ENCODE peak calls at places on chromosomes 13 and 19, in nine cellular contexts. G is GM23338, Q is H1, H is SK-N-MC, P is upper lobe of left lung, F is SK-N-SH, C is sigmoid colon, O is stomach, I is breast epithelium. Y is an unnamed sample. For H3K36me3, the result is how much of the 10 kb centered on the place peaks cover.

GRCh38 chr13:105820415-105820814 is 715.0 kb downstream of the EFNB2 start:
- DNase-seq in I (no peak), P (no peak), Q (no peak), G (no peak), H (no peak), C (no peak), O (no peak), F (no peak), Y (no peak)

GRCh38 chr19:33022472-33023116 is 42.1 kb downstream of the RHPN2 start:
- DNase-seq in I (peak), H (no peak), O (no peak), P (no peak), Q (peak), C (no peak), G (peak), F (no peak), Y (no peak)

GRCh38 chr13:24618219-24618955 is 61.8 kb upstream of the ATP12A start:
- DNase-seq in F (no peak), G (no peak), I (no peak), Q (no peak), H (no peak), O (peak), C (no peak), P (peak), Y (no peak)

GRCh38 chr13:101690871-101691270 is 238.4 kb downstream of the ITGBL1 start:
- DNase-seq in Q (no peak), I (no peak), G (no peak), H (no peak), F (no peak), C (no peak), O (no peak), P (no peak), Y (no peak)

GRCh38 chr19:10112895-10113591 is 1.6 kb downstream of the P2RY11 start:
- DNase-seq in H (no peak), O (peak), I (no peak), Q (no peak), G (peak), C (no peak), F (peak), P (peak), Y (no peak)

GRCh38 chr19:34382471-34382870 is 17.5 kb downstream of the GPI start:
- DNase-seq in C (no peak), G (no peak), Q (no peak), P (no peak), O (no peak), H (no peak), I (no peak), F (no peak), Y (no peak)

GRCh38 chr19:4914736-4915501 is 5.6 kb downstream of the UHRF1 start:
- DNase-seq in H (no peak), C (no peak), I (no peak), F (no peak), P (no peak), Q (no peak), G (no peak), O (peak), Y (peak)

GRCh38 chr19:7292950-7293794 is 1.0 kb downstream of the INSR start:
- DNase-seq in P (peak), F (peak), O (peak), C (peak), I (peak), Q (no peak), G (peak), H (no peak), Y (peak)

GRCh38 chr13:70613295-70613694 is 505.0 kb upstream of the KLHL1 start:
- DNase-seq in C (no peak), Q (no peak), P (no peak), F (peak), O (no peak), I (no peak), H (no peak), G (peak), Y (no peak)

GRCh38 chr13:26483546-26483945 is 73.9 kb upstream of the WASF3 start:
- DNase-seq in H (no peak), I (no peak), F (no peak), P (no peak), G (no peak), C (peak), Q (no peak), O (no peak), Y (no peak)

GRCh38 chr19:33286899-33287298 is 15.4 kb downstream of the CEBPA start:
- DNase-seq in O (no peak), H (no peak), Q (no peak), P (no peak), F (no peak), I (no peak), G (no peak), C (no peak), Y (no peak)

GRCh38 chr19:3178973-3179738 is 587 bp downstream of the S1PR4 start:
- DNase-seq in I (no peak), O (no peak), G (no peak), F (no peak), C (no peak), P (peak), H (no peak), Q (no peak), Y (no peak)

GRCh38 chr19:11420894-11421606 is 1.9 kb upstream of the RGL3 start:
- DNase-seq in O (no peak), C (no peak), H (no peak), P (no peak), F (no peak), G (peak), I (no peak), Q (no peak), Y (no peak)

GRCh38 chr19:821976-822773 is 420 bp upstream of the PLPPR3 start:
- DNase-seq in G (peak), I (no peak), P (peak), C (no peak), O (no peak), Q (no peak), H (no peak), F (peak), Y (no peak)

GRCh38 chr13:34748078-34748477 is 194.0 kb upstream of the NBEA start:
- DNase-seq in O (no peak), C (no peak), F (no peak), I (no peak), Q (no peak), G (no peak), P (no peak), H (no peak), Y (peak)

GRCh38 chr19:35307990-35308389 is 16.0 kb downstream of the MAG start:
- DNase-seq in G (no peak), H (no peak), C (no peak), P (no peak), Q (no peak), F (no peak), I (no peak), O (no peak), Y (no peak)

GRCh38 chr13:55038230-55038629 is 2009.6 kb downstream of the OLFM4 start:
- DNase-seq in Q (no peak), G (no peak), P (no peak), F (no peak), I (no peak), C (no peak), O (no peak), H (no peak), Y (no peak)

GRCh38 chr13:34114581-34114980 is 296.6 kb downstream of the RFC3 start:
- DNase-seq in G (no peak), C (no peak), I (no peak), O (no peak), H (no peak), Q (no peak), P (no peak), F (no peak), Y (no peak)

GRCh38 chr13:40640845-40641458 is 25.5 kb downstream of the FOXO1 start:
- DNase-seq in F (no peak), I (no peak), Q (no peak), O (no peak), P (no peak), H (no peak), C (no peak), G (no peak), Y (no peak)

GRCh38 chr13:31943591-31943990 is 88.0 kb upstream of the FRY start:
- DNase-seq in P (no peak), C (no peak), Q (no peak), O (no peak), I (no peak), G (no peak), H (no peak), F (no peak), Y (no peak)

GRCh38 chr19:56111601-56112312 is 9.3 kb downstream of the ZNF787 start:
- DNase-seq in G (peak), F (peak), I (no peak), C (peak), P (peak), H (no peak), O (peak), Q (no peak), Y (no peak)

GRCh38 chr19:47714339-47714738 is 1.1 kb downstream of the EHD2 start:
- DNase-seq in P (no peak), Q (no peak), I (no peak), O (no peak), C (no peak), H (no peak), F (no peak), G (no peak), Y (no peak)

GRCh38 chr13:103852036-103852435 is 785.8 kb upstream of the SLC10A2 start:
- DNase-seq in H (no peak), Q (no peak), F (no peak), C (no peak), I (no peak), P (no peak), G (no peak), O (no peak), Y (no peak)

GRCh38 chr13:23715762-23716235 is 145.6 kb downstream of the TNFRSF19 start:
- DNase-seq in C (no peak), P (no peak), G (peak), H (no peak), Q (no peak), O (peak), F (no peak), I (no peak), Y (no peak)

GRCh38 chr13:102847272-102848234 is 1.7 kb downstream of the ERCC5 start:
- DNase-seq in C (no peak), Q (no peak), F (peak), I (no peak), H (peak), O (no peak), G (peak), P (no peak), Y (no peak)

GRCh38 chr19:3618811-3619630 is 7.6 kb downstream of the CACTIN start:
- DNase-seq in F (no peak), O (no peak), I (no peak), P (no peak), C (no peak), H (no peak), Q (no peak), G (no peak), Y (no peak)

GRCh38 chr13:52447354-52447753 is 3.1 kb downstream of the VPS36 start:
- DNase-seq in I (no peak), H (no peak), P (no peak), C (no peak), O (no peak), Q (no peak), F (no peak), G (no peak), Y (no peak)

GRCh38 chr13:107121793-107122192 is 553.9 kb upstream of the ARGLU1 start:
- DNase-seq in F (no peak), C (no peak), P (no peak), H (no peak), G (no peak), I (no peak), Q (no peak), O (no peak), Y (no peak)

GRCh38 chr19:13505761-13506549 is at the start of gene CACNA1A:
- DNase-seq in G (peak), O (no peak), Q (no peak), C (no peak), I (no peak), P (peak), F (peak), H (no peak), Y (no peak)

GRCh38 chr19:34365463-34366401 is 736 bp downstream of the GPI start:
- DNase-seq in I (no peak), Q (no peak), G (peak), C (peak), H (no peak), P (peak), O (peak), F (peak), Y (peak)

DNA sequence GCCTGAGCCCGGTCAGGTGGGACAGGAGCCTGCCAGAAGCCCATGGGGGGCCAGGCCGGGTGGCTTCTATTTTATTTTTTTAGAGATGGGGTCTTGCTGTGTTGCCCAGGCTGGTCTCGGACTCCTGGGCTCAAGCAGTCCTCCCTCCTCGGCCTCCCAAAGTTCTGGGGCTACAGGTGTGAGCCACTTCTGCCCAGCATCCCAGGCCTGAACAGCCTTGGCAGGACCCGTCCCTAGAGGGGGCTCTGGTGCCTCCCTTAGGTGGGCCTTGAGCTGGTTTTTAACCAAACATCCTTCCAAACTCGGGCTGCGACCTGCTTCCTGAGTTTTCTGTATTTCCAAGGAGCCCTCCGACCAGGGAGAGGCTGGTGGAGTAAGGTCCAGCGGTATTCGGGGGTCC is 10.5 kb downstream of the COMP start:
- DNase-seq in F (no peak), I (no peak), Q (no peak), P (no peak), H (no peak), O (no peak), G (peak), C (no peak), Y (no peak)
- H3K36me3 ChIP-seq in F (under half), I (under half), Q (under half), P (under half), H (under half), O (under half), G (under half), C (under half), Y (under half)

DNA sequence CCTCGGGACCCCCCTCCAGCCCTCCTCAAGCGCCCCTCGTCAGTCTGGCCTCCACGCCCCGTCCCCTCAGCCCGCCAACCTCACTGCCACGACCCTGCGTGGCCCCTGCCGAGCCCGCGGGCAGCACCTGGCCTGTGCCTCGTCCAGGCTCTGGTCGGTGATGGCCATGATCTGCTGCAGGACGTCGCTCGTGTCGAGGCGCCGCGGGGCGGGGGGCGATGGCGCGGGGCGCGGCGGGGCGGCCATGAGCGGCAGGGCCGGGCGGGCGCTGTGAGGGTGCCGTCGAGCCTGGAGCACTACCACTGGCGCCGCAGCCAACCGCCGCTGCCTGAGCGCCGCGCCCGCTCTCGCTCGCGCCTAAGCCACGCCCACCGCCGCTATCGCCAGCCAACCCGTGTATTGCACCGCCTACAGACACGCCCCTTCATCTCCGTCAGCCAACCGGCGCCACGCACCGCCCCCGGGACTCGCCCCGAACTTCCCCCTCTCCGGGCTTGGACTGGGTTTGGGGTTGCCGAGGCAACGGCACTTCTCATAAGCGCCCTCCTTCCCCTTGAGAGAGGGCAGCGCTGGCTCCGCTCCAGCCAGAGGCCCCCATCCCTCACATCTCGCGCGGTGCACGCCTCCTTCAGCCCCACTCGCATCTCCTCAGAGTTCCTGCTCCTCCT is at the start of gene PBX4:
- DNase-seq in I (peak), F (peak), Q (peak), P (peak), G (peak), O (peak), H (peak), C (peak), Y (peak)
- TF ChIP-seq POLR2AphosphoS5 in I (no peak), F (no peak), Q (peak), P (peak), G (peak), O (no peak), H (peak), C (no peak), Y (peak)

DNA sequence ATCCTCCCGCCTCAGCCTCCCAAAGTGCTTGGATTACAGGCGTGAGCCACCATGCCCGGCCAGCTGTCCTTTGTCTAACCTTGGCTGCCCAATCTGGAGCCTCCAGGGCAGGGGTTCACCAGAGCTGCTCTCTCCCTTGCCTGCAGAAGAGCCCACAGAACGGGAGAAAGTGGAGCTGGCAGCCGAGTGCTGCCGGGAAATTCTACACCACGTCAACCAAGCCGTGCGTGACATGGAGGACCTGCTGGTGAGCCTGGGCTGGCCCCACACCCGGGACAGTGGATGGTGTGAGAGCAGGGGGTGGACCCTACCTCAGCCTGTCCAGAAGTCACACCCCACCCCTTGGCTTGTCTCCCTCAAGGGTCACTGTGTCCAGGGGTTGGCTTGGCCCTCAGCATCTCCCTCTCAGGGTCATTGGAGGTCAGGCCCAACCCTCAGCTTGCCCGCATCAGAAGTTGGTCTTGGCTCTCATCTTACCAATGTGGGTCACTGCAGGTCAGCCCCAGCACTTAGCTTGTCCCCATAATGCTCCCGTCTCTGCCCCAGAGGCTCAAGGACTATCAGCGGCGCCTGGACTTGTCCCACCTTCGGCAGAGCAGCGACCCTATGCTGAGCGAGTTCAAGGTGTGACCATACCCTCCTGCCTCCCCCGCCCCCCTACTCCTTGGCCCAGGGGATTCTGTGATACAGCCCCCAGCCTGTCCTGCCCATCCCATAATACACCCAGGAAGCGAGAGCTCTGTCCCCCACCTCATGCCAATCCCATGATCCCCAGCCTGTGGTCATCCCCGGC is 20.4 kb downstream of the ARHGEF1 start:
- DNase-seq in I (no peak), Q (no peak), O (no peak), H (no peak), C (no peak), F (no peak), P (no peak), G (no peak), Y (no peak)
- H3K27ac ChIP-seq in I (no peak), Q (no peak), O (peak), H (no peak), C (no peak), F (no peak), P (peak), G (no peak), Y (peak)

DNA sequence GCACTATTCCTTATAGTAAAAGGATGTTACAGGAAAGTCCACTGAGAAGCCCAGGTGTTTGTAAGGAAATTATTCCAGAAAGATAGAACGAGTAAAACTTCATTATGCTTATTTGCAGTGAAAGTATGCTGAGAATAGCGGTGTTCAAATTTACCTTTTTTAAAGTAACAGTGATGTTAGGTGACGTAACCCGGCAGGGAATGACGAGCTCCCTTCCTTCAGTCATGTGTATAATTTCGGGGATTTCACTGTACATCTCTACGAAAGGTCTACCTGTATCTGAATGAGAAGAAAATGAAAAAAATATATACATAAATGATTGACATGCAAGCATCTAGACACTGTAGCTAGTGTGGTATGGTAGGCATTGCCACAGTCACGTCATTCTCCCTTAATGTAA is 56.9 kb downstream of the FLT1 start:
- DNase-seq in P (no peak), C (no peak), H (no peak), F (no peak), O (no peak), Q (no peak), G (no peak), I (no peak), Y (no peak)
- H3K36me3 ChIP-seq in P (under half), C (under half), H (under half), F (under half), O (under half), Q (under half), G (under half), I (under half), Y (under half)

GRCh38 chr13:44385847-44386246 is 12.2 kb downstream of the SERP2 start:
- DNase-seq in I (no peak), G (no peak), Q (no peak), C (no peak), P (no peak), O (no peak), H (no peak), F (no peak), Y (no peak)

GRCh38 chr13:44388427-44388826 is 14.8 kb downstream of the SERP2 start:
- DNase-seq in Q (no peak), C (no peak), P (no peak), F (peak), I (no peak), O (no peak), H (no peak), G (peak), Y (no peak)

GRCh38 chr13:44385401-44385800 is 11.8 kb downstream of the SERP2 start:
- DNase-seq in I (no peak), Q (no peak), P (no peak), C (no peak), G (no peak), O (no peak), H (no peak), F (no peak), Y (no peak)

GRCh38 chr13:44389003-44389666 is 15.5 kb downstream of the SERP2 start:
- DNase-seq in F (no peak), I (no peak), P (no peak), Q (no peak), G (no peak), O (no peak), C (no peak), H (no peak), Y (no peak)

GRCh38 chr13:44386932-44387556 is 13.4 kb downstream of the SERP2 start:
- DNase-seq in C (no peak), G (no peak), Q (no peak), I (no peak), F (no peak), H (no peak), P (no peak), O (no peak), Y (no peak)
- TF ChIP-seq POLR2AphosphoS5 in C (no peak), G (no peak), Q (no peak), I (no peak), F (no peak), H (no peak), P (no peak), O (no peak), Y (no peak)

GRCh38 chr19:1943661-1944087 is 2.7 kb downstream of the CSNK1G2 start:
- DNase-seq in Q (no peak), H (no peak), O (no peak), F (no peak), C (peak), I (no peak), G (no peak), P (peak), Y (no peak)
- H3K27ac ChIP-seq in Q (no peak), H (no peak), O (peak), F (no peak), C (no peak), I (peak), G (no peak), P (peak), Y (no peak)